ENCODE peak calls at places on chromosomes 12 and 14, in nine cellular contexts. One of them, this sample, is unnamed.

GRCh38 chr12:61563640-61564039 is 696.6 kb upstream of the USP15 start:
- DNase-seq in colonic mucosa: peak
- DNase-seq in CD8-positive, alpha-beta T cell: no peak
- DNase-seq in epithelial cell of esophagus: no peak
- DNase-seq in transverse colon: no peak
- DNase-seq in SK-N-SH: no peak
- DNase-seq in HFF-Myc: no peak
- DNase-seq in tibial artery: no peak
- DNase-seq in fibroblast of lung: no peak
- DNase-seq in this sample: no peak

GRCh38 chr12:94616217-94616729 is 34.1 kb downstream of the TMCC3 start:
- DNase-seq in transverse colon: peak
- DNase-seq in CD8-positive, alpha-beta T cell: no peak
- DNase-seq in tibial artery: no peak
- DNase-seq in HFF-Myc: no peak
- DNase-seq in epithelial cell of esophagus: peak
- DNase-seq in SK-N-SH: no peak
- DNase-seq in fibroblast of lung: no peak
- DNase-seq in colonic mucosa: peak
- DNase-seq in this sample: no peak

GRCh38 chr14:35808076-35808657 is 928 bp downstream of the RALGAPA1 start:
- DNase-seq in HFF-Myc: no peak
- DNase-seq in transverse colon: peak
- DNase-seq in tibial artery: no peak
- DNase-seq in CD8-positive, alpha-beta T cell: no peak
- DNase-seq in fibroblast of lung: no peak
- DNase-seq in epithelial cell of esophagus: peak
- DNase-seq in colonic mucosa: peak
- DNase-seq in SK-N-SH: no peak
- DNase-seq in this sample: no peak

GRCh38 chr14:65206448-65207096 is 104.3 kb upstream of the MAX start:
- DNase-seq in SK-N-SH: no peak
- DNase-seq in transverse colon: no peak
- DNase-seq in CD8-positive, alpha-beta T cell: no peak
- DNase-seq in HFF-Myc: no peak
- DNase-seq in fibroblast of lung: peak
- DNase-seq in colonic mucosa: no peak
- DNase-seq in tibial artery: no peak
- DNase-seq in epithelial cell of esophagus: peak
- DNase-seq in this sample: peak

GRCh38 chr14:56196274-56196673 is 78.1 kb downstream of the PELI2 start:
- DNase-seq in epithelial cell of esophagus: no peak
- DNase-seq in tibial artery: no peak
- DNase-seq in HFF-Myc: no peak
- DNase-seq in colonic mucosa: no peak
- DNase-seq in transverse colon: no peak
- DNase-seq in SK-N-SH: no peak
- DNase-seq in fibroblast of lung: peak
- DNase-seq in CD8-positive, alpha-beta T cell: no peak
- DNase-seq in this sample: peak

GRCh38 chr14:54350196-54350595 is 46.6 kb upstream of the CDKN3 start:
- DNase-seq in epithelial cell of esophagus: no peak
- DNase-seq in HFF-Myc: no peak
- DNase-seq in colonic mucosa: no peak
- DNase-seq in tibial artery: no peak
- DNase-seq in CD8-positive, alpha-beta T cell: no peak
- DNase-seq in SK-N-SH: no peak
- DNase-seq in fibroblast of lung: peak
- DNase-seq in transverse colon: no peak
- DNase-seq in this sample: no peak

GRCh38 chr12:108565976-108566375 is 3.6 kb downstream of the ISCU start:
- DNase-seq in SK-N-SH: peak
- DNase-seq in tibial artery: peak
- DNase-seq in CD8-positive, alpha-beta T cell: peak
- DNase-seq in transverse colon: peak
- DNase-seq in epithelial cell of esophagus: peak
- DNase-seq in colonic mucosa: peak
- DNase-seq in fibroblast of lung: peak
- DNase-seq in HFF-Myc: no peak
- DNase-seq in this sample: peak

GRCh38 chr14:56782701-56783100 is 27.6 kb downstream of the OTX2 start:
- DNase-seq in SK-N-SH: no peak
- DNase-seq in tibial artery: no peak
- DNase-seq in fibroblast of lung: no peak
- DNase-seq in colonic mucosa: no peak
- DNase-seq in CD8-positive, alpha-beta T cell: no peak
- DNase-seq in epithelial cell of esophagus: no peak
- DNase-seq in transverse colon: no peak
- DNase-seq in HFF-Myc: no peak
- DNase-seq in this sample: no peak

GRCh38 chr14:32662234-32662633 is 276.4 kb upstream of the NPAS3 start:
- DNase-seq in tibial artery: no peak
- DNase-seq in epithelial cell of esophagus: peak
- DNase-seq in transverse colon: no peak
- DNase-seq in HFF-Myc: no peak
- DNase-seq in fibroblast of lung: no peak
- DNase-seq in CD8-positive, alpha-beta T cell: no peak
- DNase-seq in colonic mucosa: no peak
- DNase-seq in SK-N-SH: no peak
- DNase-seq in this sample: peak

GRCh38 chr14:32661216-32661615 is 277.5 kb upstream of the NPAS3 start:
- DNase-seq in transverse colon: no peak
- DNase-seq in HFF-Myc: no peak
- DNase-seq in colonic mucosa: no peak
- DNase-seq in epithelial cell of esophagus: no peak
- DNase-seq in tibial artery: no peak
- DNase-seq in SK-N-SH: no peak
- DNase-seq in fibroblast of lung: no peak
- DNase-seq in CD8-positive, alpha-beta T cell: no peak
- DNase-seq in this sample: no peak

GRCh38 chr14:32656609-32657008 is 282.1 kb upstream of the NPAS3 start:
- DNase-seq in epithelial cell of esophagus: no peak
- DNase-seq in HFF-Myc: no peak
- DNase-seq in colonic mucosa: no peak
- DNase-seq in fibroblast of lung: no peak
- DNase-seq in SK-N-SH: no peak
- DNase-seq in tibial artery: no peak
- DNase-seq in CD8-positive, alpha-beta T cell: no peak
- DNase-seq in transverse colon: no peak
- DNase-seq in this sample: no peak

GRCh38 chr14:32654106-32654505 is 284.6 kb upstream of the NPAS3 start:
- DNase-seq in transverse colon: no peak
- DNase-seq in HFF-Myc: no peak
- DNase-seq in CD8-positive, alpha-beta T cell: no peak
- DNase-seq in SK-N-SH: no peak
- DNase-seq in fibroblast of lung: no peak
- DNase-seq in tibial artery: no peak
- DNase-seq in epithelial cell of esophagus: no peak
- DNase-seq in colonic mucosa: no peak
- DNase-seq in this sample: peak

DNA sequence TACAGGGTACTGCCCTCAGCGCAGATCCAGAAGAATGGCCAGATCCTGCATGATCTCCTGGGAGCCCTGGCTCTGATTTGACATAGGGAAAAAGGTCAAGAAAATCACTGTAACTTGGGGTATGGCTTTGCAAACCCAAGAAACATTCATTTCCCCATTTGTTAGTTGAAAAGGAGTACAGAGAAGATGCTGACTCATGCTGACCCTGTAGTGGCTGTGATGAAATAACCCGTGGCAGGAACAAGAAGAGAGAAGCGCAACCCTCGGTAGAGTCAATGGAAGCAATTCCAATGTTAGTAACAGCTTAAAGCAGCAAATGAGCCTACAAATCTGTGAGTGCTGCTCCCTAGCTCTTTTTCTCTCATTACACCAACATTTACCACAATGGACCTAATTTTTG is 281.6 kb upstream of the NPAS3 start:
- DNase-seq in epithelial cell of esophagus: peak
- DNase-seq in fibroblast of lung: peak
- DNase-seq in HFF-Myc: no peak
- DNase-seq in CD8-positive, alpha-beta T cell: no peak
- DNase-seq in colonic mucosa: peak
- DNase-seq in SK-N-SH: no peak
- DNase-seq in tibial artery: peak
- DNase-seq in transverse colon: peak
- DNase-seq in this sample: peak
- H3K4me3 ChIP-seq in epithelial cell of esophagus: no peak
- H3K4me3 ChIP-seq in fibroblast of lung: no peak
- H3K4me3 ChIP-seq in HFF-Myc: no peak
- H3K4me3 ChIP-seq in CD8-positive, alpha-beta T cell: no peak
- H3K4me3 ChIP-seq in colonic mucosa: no peak
- H3K4me3 ChIP-seq in SK-N-SH: no peak
- H3K4me3 ChIP-seq in tibial artery: no peak
- H3K4me3 ChIP-seq in transverse colon: no peak
- H3K4me3 ChIP-seq in this sample: no peak

GRCh38 chr12:42792265-42792664 is 202.7 kb upstream of the PRICKLE1 start:
- DNase-seq in colonic mucosa: no peak
- DNase-seq in SK-N-SH: no peak
- DNase-seq in epithelial cell of esophagus: no peak
- DNase-seq in fibroblast of lung: no peak
- DNase-seq in HFF-Myc: no peak
- DNase-seq in tibial artery: no peak
- DNase-seq in transverse colon: no peak
- DNase-seq in CD8-positive, alpha-beta T cell: no peak
- DNase-seq in this sample: no peak
- TF ChIP-seq CTCF in colonic mucosa: no peak
- TF ChIP-seq CTCF in SK-N-SH: no peak
- TF ChIP-seq CTCF in epithelial cell of esophagus: no peak
- TF ChIP-seq CTCF in fibroblast of lung: no peak
- TF ChIP-seq CTCF in HFF-Myc: peak
- TF ChIP-seq CTCF in tibial artery: no peak
- TF ChIP-seq CTCF in transverse colon: no peak
- TF ChIP-seq CTCF in CD8-positive, alpha-beta T cell: no peak
- TF ChIP-seq CTCF in this sample: no peak

DNA sequence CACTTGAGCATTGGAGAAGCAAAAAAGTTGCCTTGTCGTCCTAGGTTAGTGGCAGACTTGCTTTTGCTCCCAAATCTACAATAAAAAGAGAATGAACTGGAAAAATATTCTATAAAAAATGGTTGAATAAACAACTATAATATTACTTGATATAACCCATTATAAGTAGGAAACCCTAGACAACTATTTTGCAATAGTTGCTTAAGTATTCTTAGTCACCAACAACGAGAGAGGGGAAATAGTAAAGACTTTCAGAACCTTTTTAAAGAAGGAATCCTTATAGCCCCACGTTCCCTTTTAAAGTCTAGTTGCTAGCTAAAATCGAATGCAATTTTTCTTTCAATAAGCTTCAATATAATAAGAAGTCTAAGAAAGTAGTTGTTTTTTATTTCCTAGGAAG is 17.5 kb downstream of the AQP6 start:
- DNase-seq in HFF-Myc: no peak
- DNase-seq in transverse colon: no peak
- DNase-seq in CD8-positive, alpha-beta T cell: no peak
- DNase-seq in SK-N-SH: no peak
- DNase-seq in fibroblast of lung: peak
- DNase-seq in tibial artery: no peak
- DNase-seq in epithelial cell of esophagus: peak
- DNase-seq in colonic mucosa: no peak
- DNase-seq in this sample: peak
- H3K4me3 ChIP-seq in HFF-Myc: no peak
- H3K4me3 ChIP-seq in transverse colon: no peak
- H3K4me3 ChIP-seq in CD8-positive, alpha-beta T cell: no peak
- H3K4me3 ChIP-seq in SK-N-SH: no peak
- H3K4me3 ChIP-seq in fibroblast of lung: no peak
- H3K4me3 ChIP-seq in tibial artery: no peak
- H3K4me3 ChIP-seq in epithelial cell of esophagus: no peak
- H3K4me3 ChIP-seq in colonic mucosa: no peak
- H3K4me3 ChIP-seq in this sample: no peak

GRCh38 chr14:100384819-100385813 is 62.0 kb downstream of the SLC25A47 start:
- DNase-seq in colonic mucosa: no peak
- DNase-seq in epithelial cell of esophagus: peak
- DNase-seq in fibroblast of lung: peak
- DNase-seq in CD8-positive, alpha-beta T cell: no peak
- DNase-seq in transverse colon: no peak
- DNase-seq in SK-N-SH: peak
- DNase-seq in tibial artery: no peak
- DNase-seq in HFF-Myc: no peak
- DNase-seq in this sample: peak
- TF ChIP-seq CTCF in colonic mucosa: peak
- TF ChIP-seq CTCF in epithelial cell of esophagus: peak
- TF ChIP-seq CTCF in fibroblast of lung: peak
- TF ChIP-seq CTCF in CD8-positive, alpha-beta T cell: no peak
- TF ChIP-seq CTCF in transverse colon: peak
- TF ChIP-seq CTCF in SK-N-SH: peak
- TF ChIP-seq CTCF in tibial artery: peak
- TF ChIP-seq CTCF in HFF-Myc: peak
- TF ChIP-seq CTCF in this sample: peak

GRCh38 chr12:96112733-96113132 is 77.3 kb upstream of the LTA4H start:
- DNase-seq in tibial artery: no peak
- DNase-seq in fibroblast of lung: no peak
- DNase-seq in CD8-positive, alpha-beta T cell: no peak
- DNase-seq in HFF-Myc: no peak
- DNase-seq in colonic mucosa: no peak
- DNase-seq in epithelial cell of esophagus: no peak
- DNase-seq in SK-N-SH: no peak
- DNase-seq in transverse colon: no peak
- DNase-seq in this sample: no peak
- H3K4me3 ChIP-seq in tibial artery: no peak
- H3K4me3 ChIP-seq in fibroblast of lung: no peak
- H3K4me3 ChIP-seq in CD8-positive, alpha-beta T cell: no peak
- H3K4me3 ChIP-seq in HFF-Myc: no peak
- H3K4me3 ChIP-seq in colonic mucosa: no peak
- H3K4me3 ChIP-seq in epithelial cell of esophagus: no peak
- H3K4me3 ChIP-seq in SK-N-SH: no peak
- H3K4me3 ChIP-seq in transverse colon: no peak
- H3K4me3 ChIP-seq in this sample: no peak

This sample was measured in AG10803.